ENCODE peak calls at places on chromosomes 4 and X, in seven cellular contexts. F is HCT116, P is HepG2, K is GM12878, D is K562, A is H1, J is SK-N-SH. S is an unnamed sample.
A peak's percentile ranks its signal among the peaks of the same experiment; 100 is the strongest.

GRCh38 chrX:64975989-64976672 is at the start of gene ZC4H2:
- DNase-seq in F (peak; percentile 54), P (peak; percentile 73), K (peak; percentile 7), D (peak; percentile 28), A (peak; percentile 56), J (peak; percentile 75), S (peak; percentile 27)

GRCh38 chrX:72714471-72714916 is 388 bp upstream of the PHKA1 start:
- DNase-seq in F (peak; percentile 7), P (peak; percentile 12), K (no peak), D (no peak), A (peak; percentile 52), J (peak; percentile 66), S (no peak)

GRCh38 chr4:140326395-140326993 is 47.0 kb upstream of the SCOC start:
- DNase-seq in F (peak; percentile 33), P (peak; percentile 15), K (no peak), D (peak; percentile 48), A (no peak), J (peak; percentile 54), S (no peak)

GRCh38 chr4:4694296-4694772 is 152.5 kb upstream of the STX18 start:
- DNase-seq in F (no peak), P (peak; percentile 92), K (no peak), D (peak; percentile 35), A (peak; percentile 61), J (peak; percentile 30), S (no peak)

GRCh38 chr4:105520819-105521790 is 31.3 kb upstream of the ARHGEF38 start:
- DNase-seq in F (peak; percentile 32), P (peak; percentile 35), K (peak; percentile 15), D (peak; percentile 26), A (no peak), J (peak; percentile 69), S (peak; percentile 27)

GRCh38 chr4:90852232-90852631 is 725.0 kb downstream of the CCSER1 start:
- DNase-seq in F (no peak), P (no peak), K (no peak), D (no peak), A (no peak), J (no peak), S (no peak)

GRCh38 chrX:41333744-41333993 is 293 bp upstream of the DDX3X start:
- DNase-seq in F (peak; percentile 81), P (peak; percentile 75), K (peak; percentile 91), D (no peak), A (no peak), J (no peak), S (peak; percentile 64)

GRCh38 chrX:110415440-110416167 is 57.0 kb downstream of the RTL9 start:
- DNase-seq in F (no peak), P (no peak), K (no peak), D (no peak), A (no peak), J (no peak), S (no peak)

GRCh38 chrX:132216283-132216682 is 3.0 kb downstream of the RAP2C start:
- DNase-seq in F (no peak), P (no peak), K (no peak), D (no peak), A (no peak), J (no peak), S (no peak)

GRCh38 chrX:55709735-55710134 is 7.8 kb upstream of the RRAGB start:
- DNase-seq in F (no peak), P (no peak), K (no peak), D (no peak), A (no peak), J (no peak), S (no peak)

GRCh38 chrX:134990475-134991473 is at the start of gene SMIM10:
- DNase-seq in F (no peak), P (no peak), K (no peak), D (peak; percentile 83), A (peak; percentile 55), J (peak; percentile 78), S (no peak)

GRCh38 chrX:70754169-70754843 is 154.2 kb downstream of the TEX11 start:
- DNase-seq in F (no peak), P (no peak), K (no peak), D (no peak), A (no peak), J (no peak), S (no peak)

GRCh38 chrX:151985531-151985930 is 11.1 kb upstream of the GABRE start:
- DNase-seq in F (no peak), P (no peak), K (no peak), D (no peak), A (no peak), J (no peak), S (no peak)

GRCh38 chr4:182219400-182219799 is 23.8 kb upstream of the TENM3 start:
- DNase-seq in F (no peak), P (no peak), K (no peak), D (no peak), A (no peak), J (no peak), S (no peak)

GRCh38 chr4:48974979-48975640 is 11.0 kb upstream of the CWH43 start:
- DNase-seq in F (no peak), P (no peak), K (no peak), D (no peak), A (no peak), J (no peak), S (no peak)

GRCh38 chrX:103107836-103108235 is 14.9 kb upstream of the NXF3 start:
- DNase-seq in F (no peak), P (no peak), K (no peak), D (no peak), A (no peak), J (no peak), S (no peak)

GRCh38 chr4:141455651-141456050 is 180.7 kb upstream of the IL15 start:
- DNase-seq in F (no peak), P (no peak), K (no peak), D (no peak), A (no peak), J (no peak), S (no peak)

GRCh38 chrX:12210196-12210815 is 72.0 kb downstream of the FRMPD4 start:
- DNase-seq in F (no peak), P (no peak), K (no peak), D (no peak), A (no peak), J (no peak), S (no peak)

GRCh38 chr4:6175426-6175825 is 24.9 kb downstream of the JAKMIP1 start:
- DNase-seq in F (no peak), P (no peak), K (no peak), D (no peak), A (no peak), J (no peak), S (no peak)
- TF ChIP-seq CTCF in F (no peak), P (no peak), K (no peak), D (no peak), A (no peak), J (no peak), S (no peak)

GRCh38 chr4:165301833-165302232 is 25.6 kb upstream of the MSMO1 start:
- DNase-seq in F (no peak), P (no peak), K (no peak), D (no peak), A (no peak), J (no peak), S (no peak)
- TF ChIP-seq SIN3A in F (no peak), P (no peak), K (no peak), D (no peak), A (no peak), J (no peak), S (no peak)

GRCh38 chr4:185637162-185637875 is 102.0 kb upstream of the PDLIM3 start:
- DNase-seq in F (no peak), P (no peak), K (no peak), D (no peak), A (no peak), J (no peak), S (no peak)

GRCh38 chr4:185638548-185639301 is 103.4 kb upstream of the PDLIM3 start:
- DNase-seq in F (no peak), P (no peak), K (no peak), D (no peak), A (peak; percentile 58), J (peak; percentile 71), S (no peak)

GRCh38 chr4:185638093-185638492 is 102.8 kb upstream of the PDLIM3 start:
- DNase-seq in F (no peak), P (no peak), K (no peak), D (no peak), A (no peak), J (no peak), S (no peak)

DNA sequence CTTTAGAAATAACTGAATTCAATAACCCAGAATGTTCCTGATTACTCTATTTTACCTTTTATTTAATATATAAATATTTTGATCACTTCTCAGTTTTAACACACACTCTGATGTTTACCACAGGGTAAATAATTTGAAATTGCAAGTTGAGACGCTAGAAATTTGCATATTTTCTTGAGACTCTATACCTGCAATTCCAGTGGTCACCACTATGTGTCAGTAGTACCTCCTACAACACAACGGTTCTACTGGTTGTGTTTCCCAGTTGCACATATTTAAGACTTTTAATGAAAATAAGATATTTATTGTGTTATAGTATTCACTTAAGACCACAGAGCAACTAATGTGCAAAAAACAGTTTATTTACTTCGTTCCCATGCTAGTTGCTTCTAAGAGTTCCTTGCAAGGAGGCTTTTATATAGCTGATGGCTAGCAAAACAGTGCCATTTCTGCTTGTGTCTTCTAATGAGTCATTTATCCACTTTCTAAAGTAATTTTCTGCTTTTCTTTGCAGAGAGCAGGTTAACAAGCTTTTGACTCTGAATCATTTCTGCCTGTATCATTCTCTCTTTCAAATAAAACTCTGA is 98.9 kb upstream of the PDLIM3 start:
- DNase-seq in F (peak; percentile 8), P (peak; percentile 9), K (no peak), D (peak; percentile 41), A (no peak), J (peak; percentile 38), S (no peak)
- TF ChIP-seq CTCF in F (peak; percentile 16), P (peak; percentile 65), K (no peak), D (peak; percentile 57), A (peak; percentile 27), J (peak; percentile 61), S (peak; percentile 56)

GRCh38 chr4:123813901-123814300 is 417.3 kb downstream of the SPRY1 start:
- DNase-seq in F (no peak), P (no peak), K (no peak), D (no peak), A (no peak), J (no peak), S (no peak)

GRCh38 chr4:123807866-123808265 is 411.3 kb downstream of the SPRY1 start:
- DNase-seq in F (no peak), P (no peak), K (no peak), D (no peak), A (no peak), J (no peak), S (no peak)

GRCh38 chr4:123816462-123816861 is 419.9 kb downstream of the SPRY1 start:
- DNase-seq in F (no peak), P (no peak), K (no peak), D (no peak), A (no peak), J (no peak), S (no peak)

GRCh38 chr4:123809864-123810263 is 413.3 kb downstream of the SPRY1 start:
- DNase-seq in F (no peak), P (peak; percentile 49), K (no peak), D (no peak), A (no peak), J (no peak), S (no peak)

DNA sequence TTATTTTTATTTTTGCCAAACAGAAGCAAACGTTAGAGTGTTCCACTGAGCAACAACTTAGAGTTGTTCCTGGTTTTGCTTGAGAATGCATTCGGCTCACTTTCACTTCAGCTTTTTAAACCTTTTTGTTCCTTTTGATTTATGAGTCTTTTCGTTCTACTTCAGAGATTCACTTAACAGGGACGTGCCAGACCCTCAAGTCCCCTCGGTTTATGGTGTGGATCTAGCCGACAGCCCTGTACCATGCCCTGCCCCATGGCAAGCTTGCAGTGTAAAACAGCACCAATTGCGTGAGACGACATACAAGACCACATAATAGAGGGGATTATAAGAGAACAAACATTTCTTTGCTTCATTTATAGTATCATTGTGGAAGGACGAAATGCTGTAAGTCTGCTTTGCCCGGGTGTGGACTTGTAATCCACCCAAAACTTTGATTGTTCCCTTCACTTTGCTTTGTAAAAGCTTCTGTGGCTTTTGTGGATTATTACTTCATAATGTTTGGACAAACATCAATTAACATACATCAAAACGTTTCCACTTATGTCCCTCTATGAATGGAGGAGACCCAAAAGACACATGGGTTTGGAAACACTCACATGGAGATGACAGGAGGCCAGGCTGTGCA is 415.3 kb downstream of the SPRY1 start:
- DNase-seq in F (no peak), P (no peak), K (no peak), D (no peak), A (no peak), J (no peak), S (no peak)
- TF ChIP-seq SIN3A in F (no peak), P (no peak), K (no peak), D (no peak), A (no peak), J (no peak), S (no peak)